ENCODE peak calls at places on chromosomes 5 and 9, in ten cellular contexts. One of them, this sample, is unnamed.

GRCh38 chr5:120759586-120759985 is 295.5 kb downstream of the PRR16 start:
- DNase-seq in fibroblast of mammary gland: no peak
- DNase-seq in cardiac fibroblast: no peak
- DNase-seq in bronchial epithelial cell: no peak
- DNase-seq in transverse colon: no peak
- DNase-seq in progenitor cell of endocrine pancreas: no peak
- DNase-seq in brain microvascular endothelial cell: no peak
- DNase-seq in fibroblast of lung: no peak
- DNase-seq in PC-3: no peak
- DNase-seq in B cell: no peak
- DNase-seq in this sample: no peak

GRCh38 chr9:129773262-129774048 is 20.6 kb upstream of the PTGES start:
- DNase-seq in fibroblast of mammary gland: peak
- DNase-seq in cardiac fibroblast: peak
- DNase-seq in bronchial epithelial cell: peak
- DNase-seq in transverse colon: peak
- DNase-seq in progenitor cell of endocrine pancreas: no peak
- DNase-seq in brain microvascular endothelial cell: peak
- DNase-seq in fibroblast of lung: peak
- DNase-seq in PC-3: peak
- DNase-seq in B cell: no peak
- DNase-seq in this sample: no peak

GRCh38 chr9:138060365-138060764 is 182.8 kb downstream of the CACNA1B start:
- DNase-seq in fibroblast of mammary gland: no peak
- DNase-seq in cardiac fibroblast: no peak
- DNase-seq in bronchial epithelial cell: no peak
- DNase-seq in transverse colon: no peak
- DNase-seq in progenitor cell of endocrine pancreas: no peak
- DNase-seq in brain microvascular endothelial cell: no peak
- DNase-seq in fibroblast of lung: no peak
- DNase-seq in PC-3: no peak
- DNase-seq in B cell: no peak
- DNase-seq in this sample: no peak

GRCh38 chr9:134626576-134627416 is 14.8 kb upstream of the COL5A1 start:
- DNase-seq in fibroblast of mammary gland: no peak
- DNase-seq in cardiac fibroblast: peak
- DNase-seq in bronchial epithelial cell: peak
- DNase-seq in transverse colon: no peak
- DNase-seq in progenitor cell of endocrine pancreas: no peak
- DNase-seq in brain microvascular endothelial cell: peak
- DNase-seq in fibroblast of lung: peak
- DNase-seq in PC-3: peak
- DNase-seq in B cell: peak
- DNase-seq in this sample: no peak

GRCh38 chr5:53490747-53491146 is 10.3 kb downstream of the FST start:
- DNase-seq in fibroblast of mammary gland: peak
- DNase-seq in cardiac fibroblast: peak
- DNase-seq in bronchial epithelial cell: peak
- DNase-seq in transverse colon: no peak
- DNase-seq in progenitor cell of endocrine pancreas: no peak
- DNase-seq in brain microvascular endothelial cell: peak
- DNase-seq in fibroblast of lung: peak
- DNase-seq in PC-3: no peak
- DNase-seq in B cell: no peak
- DNase-seq in this sample: no peak

GRCh38 chr5:137099651-137100050 is 399.5 kb downstream of the SPOCK1 start:
- DNase-seq in fibroblast of mammary gland: no peak
- DNase-seq in cardiac fibroblast: no peak
- DNase-seq in bronchial epithelial cell: no peak
- DNase-seq in transverse colon: no peak
- DNase-seq in progenitor cell of endocrine pancreas: no peak
- DNase-seq in brain microvascular endothelial cell: no peak
- DNase-seq in fibroblast of lung: no peak
- DNase-seq in PC-3: no peak
- DNase-seq in B cell: no peak
- DNase-seq in this sample: no peak

GRCh38 chr9:115278241-115279035 is 160.5 kb upstream of the TNC start:
- DNase-seq in fibroblast of mammary gland: no peak
- DNase-seq in cardiac fibroblast: no peak
- DNase-seq in bronchial epithelial cell: no peak
- DNase-seq in transverse colon: no peak
- DNase-seq in progenitor cell of endocrine pancreas: no peak
- DNase-seq in brain microvascular endothelial cell: no peak
- DNase-seq in fibroblast of lung: no peak
- DNase-seq in PC-3: no peak
- DNase-seq in B cell: no peak
- DNase-seq in this sample: peak

GRCh38 chr9:130689572-130689936 is 4.0 kb upstream of the EXOSC2 start:
- DNase-seq in fibroblast of mammary gland: no peak
- DNase-seq in cardiac fibroblast: no peak
- DNase-seq in bronchial epithelial cell: no peak
- DNase-seq in transverse colon: no peak
- DNase-seq in progenitor cell of endocrine pancreas: no peak
- DNase-seq in brain microvascular endothelial cell: no peak
- DNase-seq in fibroblast of lung: no peak
- DNase-seq in PC-3: no peak
- DNase-seq in B cell: no peak
- DNase-seq in this sample: no peak

GRCh38 chr9:97980918-97981827 is 2.0 kb upstream of the ANP32B start:
- DNase-seq in fibroblast of mammary gland: peak
- DNase-seq in cardiac fibroblast: no peak
- DNase-seq in bronchial epithelial cell: no peak
- DNase-seq in transverse colon: peak
- DNase-seq in progenitor cell of endocrine pancreas: no peak
- DNase-seq in brain microvascular endothelial cell: no peak
- DNase-seq in fibroblast of lung: peak
- DNase-seq in PC-3: no peak
- DNase-seq in B cell: no peak
- DNase-seq in this sample: no peak

DNA sequence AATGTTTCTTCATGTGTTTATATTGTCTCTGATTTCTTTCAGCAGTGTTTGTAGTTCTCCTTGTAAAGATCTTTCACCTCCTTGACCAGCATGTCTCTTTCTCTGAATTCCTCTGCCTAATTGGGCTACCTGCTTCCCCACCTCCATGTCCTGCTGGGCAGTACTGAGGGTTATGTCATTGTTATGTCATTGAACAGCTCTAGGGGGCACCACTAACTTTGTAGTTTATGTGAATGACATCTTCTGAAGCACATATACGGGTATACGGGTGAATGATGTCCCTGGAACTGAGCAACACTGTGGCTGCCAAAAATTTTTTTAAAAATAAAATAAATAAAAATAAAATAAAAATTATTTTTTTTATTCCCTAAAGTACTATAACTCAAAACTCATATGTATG is 16.9 kb upstream of the SNCAIP start:
- DNase-seq in fibroblast of mammary gland: no peak
- DNase-seq in cardiac fibroblast: peak
- DNase-seq in bronchial epithelial cell: peak
- DNase-seq in transverse colon: no peak
- DNase-seq in progenitor cell of endocrine pancreas: no peak
- DNase-seq in brain microvascular endothelial cell: no peak
- DNase-seq in fibroblast of lung: no peak
- DNase-seq in PC-3: peak
- DNase-seq in B cell: no peak
- DNase-seq in this sample: no peak
- TF ChIP-seq CTCF in fibroblast of mammary gland: peak
- TF ChIP-seq CTCF in cardiac fibroblast: no peak
- TF ChIP-seq CTCF in bronchial epithelial cell: peak
- TF ChIP-seq CTCF in transverse colon: no peak
- TF ChIP-seq CTCF in progenitor cell of endocrine pancreas: peak
- TF ChIP-seq CTCF in brain microvascular endothelial cell: peak
- TF ChIP-seq CTCF in fibroblast of lung: peak
- TF ChIP-seq CTCF in PC-3: peak
- TF ChIP-seq CTCF in B cell: no peak
- TF ChIP-seq CTCF in this sample: no peak

DNA sequence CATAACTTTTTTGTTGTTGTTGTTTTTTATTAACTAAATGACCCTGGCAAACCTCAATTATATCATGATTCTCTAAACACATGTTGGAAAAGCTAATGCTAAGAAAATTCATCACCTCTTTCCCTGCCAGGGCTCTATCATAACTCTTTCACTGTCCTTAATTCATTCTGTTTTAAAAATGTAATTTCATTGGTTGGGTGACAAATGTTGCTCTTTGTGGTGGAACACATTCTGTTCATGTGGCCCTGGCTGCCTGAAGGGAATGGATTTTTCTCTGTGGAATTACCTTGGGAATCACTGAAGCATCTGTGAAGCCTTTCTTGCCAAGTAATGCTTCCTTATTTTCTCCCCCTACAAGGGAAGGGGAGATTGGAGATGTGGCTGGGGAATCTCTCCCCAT is 201.7 kb upstream of the NMUR2 start:
- DNase-seq in fibroblast of mammary gland: no peak
- DNase-seq in cardiac fibroblast: no peak
- DNase-seq in bronchial epithelial cell: no peak
- DNase-seq in transverse colon: no peak
- DNase-seq in progenitor cell of endocrine pancreas: no peak
- DNase-seq in brain microvascular endothelial cell: no peak
- DNase-seq in fibroblast of lung: no peak
- DNase-seq in PC-3: no peak
- DNase-seq in B cell: no peak
- DNase-seq in this sample: no peak
- TF ChIP-seq CTCF in fibroblast of mammary gland: no peak
- TF ChIP-seq CTCF in cardiac fibroblast: no peak
- TF ChIP-seq CTCF in bronchial epithelial cell: no peak
- TF ChIP-seq CTCF in transverse colon: no peak
- TF ChIP-seq CTCF in progenitor cell of endocrine pancreas: no peak
- TF ChIP-seq CTCF in brain microvascular endothelial cell: no peak
- TF ChIP-seq CTCF in fibroblast of lung: no peak
- TF ChIP-seq CTCF in PC-3: no peak
- TF ChIP-seq CTCF in B cell: no peak
- TF ChIP-seq CTCF in this sample: no peak

DNA sequence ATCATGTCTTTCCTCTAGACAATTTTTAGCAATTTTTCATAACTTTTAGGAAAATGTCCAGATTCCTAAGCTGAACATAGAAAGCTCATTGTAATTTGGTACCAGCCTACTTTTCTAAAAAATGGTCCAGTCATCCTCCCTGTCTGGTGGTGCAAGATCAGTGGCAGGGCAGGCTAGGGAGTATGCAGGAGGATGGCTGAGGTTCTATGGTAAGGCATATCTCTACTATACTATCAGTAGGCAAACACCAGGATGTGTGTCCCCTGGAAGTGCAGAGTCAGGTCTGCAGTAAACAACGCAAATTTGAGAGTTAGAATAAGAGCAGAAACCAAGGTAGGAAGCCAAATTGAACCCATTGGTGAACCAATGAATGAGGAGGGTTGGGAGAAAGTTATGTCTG is 22.8 kb upstream of the RFX3 start:
- DNase-seq in fibroblast of mammary gland: no peak
- DNase-seq in cardiac fibroblast: no peak
- DNase-seq in bronchial epithelial cell: no peak
- DNase-seq in transverse colon: no peak
- DNase-seq in progenitor cell of endocrine pancreas: no peak
- DNase-seq in brain microvascular endothelial cell: no peak
- DNase-seq in fibroblast of lung: no peak
- DNase-seq in PC-3: no peak
- DNase-seq in B cell: no peak
- DNase-seq in this sample: no peak
- TF ChIP-seq CTCF in fibroblast of mammary gland: no peak
- TF ChIP-seq CTCF in cardiac fibroblast: no peak
- TF ChIP-seq CTCF in bronchial epithelial cell: no peak
- TF ChIP-seq CTCF in transverse colon: no peak
- TF ChIP-seq CTCF in progenitor cell of endocrine pancreas: no peak
- TF ChIP-seq CTCF in brain microvascular endothelial cell: no peak
- TF ChIP-seq CTCF in fibroblast of lung: no peak
- TF ChIP-seq CTCF in PC-3: no peak
- TF ChIP-seq CTCF in B cell: no peak
- TF ChIP-seq CTCF in this sample: no peak

DNA sequence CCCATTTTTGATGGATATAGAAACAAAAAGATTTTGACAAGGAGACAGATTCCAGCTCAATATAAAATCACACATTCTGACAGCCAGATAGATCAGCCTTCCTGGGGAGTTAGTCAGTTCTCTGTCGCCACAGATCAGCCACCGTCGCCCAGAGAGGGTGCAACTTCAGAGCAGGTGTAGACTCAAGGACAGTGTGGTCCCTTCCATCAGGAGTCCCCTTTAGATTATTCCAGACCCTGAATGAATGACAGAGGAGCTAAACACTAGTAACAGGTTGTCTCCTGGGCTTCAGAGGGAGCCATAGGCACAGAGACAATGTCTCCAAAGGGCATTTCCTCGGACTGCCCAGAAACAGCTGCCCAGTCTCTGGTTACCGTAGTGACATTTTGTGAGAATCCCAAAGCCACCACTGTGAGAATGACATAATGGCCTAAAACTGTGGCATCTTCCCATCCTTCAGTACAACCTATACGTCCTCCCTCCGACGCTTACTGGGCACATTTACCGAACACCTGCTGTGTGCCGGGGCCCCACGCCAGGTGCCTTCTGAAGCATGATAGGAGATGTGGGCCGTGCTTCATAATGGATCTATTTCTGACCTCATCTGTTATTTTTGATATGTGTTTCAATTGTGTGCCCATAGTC is 47.4 kb upstream of the SLC2A8 start:
- DNase-seq in fibroblast of mammary gland: no peak
- DNase-seq in cardiac fibroblast: no peak
- DNase-seq in bronchial epithelial cell: no peak
- DNase-seq in transverse colon: no peak
- DNase-seq in progenitor cell of endocrine pancreas: no peak
- DNase-seq in brain microvascular endothelial cell: no peak
- DNase-seq in fibroblast of lung: no peak
- DNase-seq in PC-3: no peak
- DNase-seq in B cell: no peak
- DNase-seq in this sample: no peak
- TF ChIP-seq CTCF in fibroblast of mammary gland: no peak
- TF ChIP-seq CTCF in cardiac fibroblast: no peak
- TF ChIP-seq CTCF in bronchial epithelial cell: no peak
- TF ChIP-seq CTCF in transverse colon: no peak
- TF ChIP-seq CTCF in progenitor cell of endocrine pancreas: no peak
- TF ChIP-seq CTCF in brain microvascular endothelial cell: no peak
- TF ChIP-seq CTCF in fibroblast of lung: no peak
- TF ChIP-seq CTCF in PC-3: no peak
- TF ChIP-seq CTCF in B cell: no peak
- TF ChIP-seq CTCF in this sample: no peak

This sample was measured in GM20000.